ENCODE peak calls at places on chromosomes 3 and 15, in seven cellular contexts. R, H, P, U, F, T and V are unnamed samples.

GRCh38 chr3:66405701-66406091 is 95.1 kb downstream of the LRIG1 start:
- DNase-seq in H (no peak), P (peak), T (no peak), R (no peak), F (no peak), U (peak), V (no peak)

GRCh38 chr15:57356178-57356577 is 20.1 kb upstream of the CGNL1 start:
- DNase-seq in F (no peak), H (no peak), P (no peak), R (no peak), U (no peak), T (no peak), V (no peak)

GRCh38 chr15:38069001-38069400 is 134.6 kb downstream of the TMCO5A start:
- DNase-seq in F (no peak), U (peak), R (no peak), H (peak), T (no peak), P (peak), V (peak)

GRCh38 chr3:142850395-142851023 is 38.4 kb downstream of the PCOLCE2 start:
- DNase-seq in H (no peak), U (peak), F (no peak), T (no peak), P (peak), R (no peak), V (peak)

GRCh38 chr15:42387603-42388002 is 28.3 kb downstream of the CAPN3 start:
- DNase-seq in U (no peak), R (no peak), F (no peak), H (no peak), P (no peak), T (no peak), V (no peak)

GRCh38 chr15:74193305-74193718 is 9.3 kb downstream of the STRA6 start:
- DNase-seq in H (no peak), U (no peak), T (no peak), F (no peak), R (no peak), P (peak), V (peak)

GRCh38 chr15:30921781-30922371 is 18.2 kb downstream of the FAN1 start:
- DNase-seq in H (no peak), R (no peak), P (peak), F (no peak), T (no peak), U (no peak), V (peak)

GRCh38 chr15:62742409-62743171 is 300.0 kb upstream of the TPM1 start:
- DNase-seq in T (no peak), R (peak), P (peak), H (peak), U (peak), F (no peak), V (peak)

GRCh38 chr3:120475722-120476385 is 25.1 kb upstream of the FSTL1 start:
- DNase-seq in U (no peak), H (no peak), P (no peak), T (no peak), R (no peak), F (no peak), V (peak)

GRCh38 chr15:75508741-75509532 is 57.4 kb upstream of the SIN3A start:
- DNase-seq in R (peak), P (no peak), U (no peak), T (no peak), H (no peak), F (no peak), V (peak)

GRCh38 chr3:157130138-157130880 is 29.6 kb downstream of the CCNL1 start:
- DNase-seq in H (no peak), U (peak), F (peak), T (peak), P (peak), R (peak), V (peak)

GRCh38 chr3:14063152-14063551 is 61.5 kb downstream of the CHCHD4 start:
- DNase-seq in H (no peak), R (no peak), T (no peak), P (no peak), U (no peak), F (no peak), V (no peak)

GRCh38 chr15:29822685-29823459 is 604 bp upstream of the TJP1 start:
- DNase-seq in H (no peak), P (peak), U (peak), R (peak), T (no peak), F (no peak), V (peak)

GRCh38 chr3:142445816-142446254 is 2.0 kb downstream of the XRN1 start:
- DNase-seq in T (no peak), H (peak), F (no peak), U (no peak), P (peak), R (no peak), V (peak)

GRCh38 chr15:59960318-59960717 is 43.8 kb upstream of the FOXB1 start:
- DNase-seq in F (no peak), U (no peak), H (no peak), R (no peak), T (no peak), P (no peak), V (no peak)

GRCh38 chr3:124315215-124316033 is 323.5 kb upstream of the ROPN1 start:
- DNase-seq in H (no peak), T (no peak), F (no peak), P (peak), U (peak), R (no peak), V (peak)

GRCh38 chr3:3119393-3119851 is 7.3 kb upstream of the TRNT1 start:
- DNase-seq in P (no peak), F (no peak), H (no peak), T (no peak), R (no peak), U (no peak), V (no peak)

GRCh38 chr3:39038165-39038564 is 13.6 kb downstream of the SCN11A start:
- DNase-seq in H (no peak), P (peak), R (no peak), F (no peak), U (peak), T (no peak), V (peak)

GRCh38 chr3:114319453-114319852 is 25.6 kb downstream of the TIGIT start:
- DNase-seq in R (no peak), U (peak), H (no peak), P (no peak), F (no peak), T (no peak), V (no peak)

GRCh38 chr15:85879334-85880163 is 84.8 kb upstream of the KLHL25 start:
- DNase-seq in U (no peak), T (no peak), H (no peak), F (no peak), R (no peak), P (peak), V (no peak)

GRCh38 chr3:19063936-19064335 is 84.4 kb upstream of the KCNH8 start:
- DNase-seq in F (no peak), U (no peak), H (no peak), R (no peak), T (no peak), P (no peak), V (no peak)

GRCh38 chr3:160622263-160623045 is 54.5 kb upstream of the ARL14 start:
- DNase-seq in P (no peak), U (no peak), H (no peak), F (no peak), R (no peak), T (no peak), V (no peak)

GRCh38 chr3:195196266-195196665 is 74.7 kb downstream of the XXYLT1 start:
- DNase-seq in F (no peak), T (no peak), P (no peak), H (no peak), U (no peak), R (no peak), V (peak)

GRCh38 chr3:37466660-37467359 is 292.4 kb upstream of the LRRFIP2 start:
- DNase-seq in F (no peak), R (no peak), U (no peak), H (no peak), P (no peak), T (no peak), V (no peak)

GRCh38 chr15:75905231-75905630 is 1.6 kb downstream of the FBXO22 start:
- DNase-seq in F (no peak), H (no peak), U (no peak), P (no peak), R (no peak), T (no peak), V (no peak)

GRCh38 chr3:188164248-188164687 is 10.3 kb downstream of the LPP start:
- DNase-seq in R (no peak), H (no peak), T (no peak), P (peak), U (no peak), F (no peak), V (no peak)

GRCh38 chr15:48858401-48858800 is 19.5 kb upstream of the EID1 start:
- DNase-seq in R (no peak), U (no peak), P (no peak), F (no peak), H (no peak), T (no peak), V (no peak)

GRCh38 chr3:50304601-50305000 is 1.2 kb upstream of the HYAL1 start:
- DNase-seq in T (no peak), F (no peak), H (no peak), R (no peak), P (peak), U (no peak), V (no peak)

GRCh38 chr3:4712109-4712508 is 219.0 kb downstream of the ITPR1 start:
- DNase-seq in T (no peak), H (no peak), U (no peak), P (no peak), F (no peak), R (no peak), V (no peak)

GRCh38 chr3:145716519-145716918 is 444.5 kb downstream of the PLOD2 start:
- DNase-seq in H (no peak), T (no peak), P (no peak), F (no peak), U (no peak), R (no peak), V (no peak)

GRCh38 chr3:155418426-155418825 is 124.9 kb upstream of the STRIT1 start:
- DNase-seq in P (no peak), R (no peak), H (no peak), F (no peak), U (no peak), T (no peak), V (no peak)

GRCh38 chr3:142694225-142694624 is 29.6 kb upstream of the TRPC1 start:
- DNase-seq in U (no peak), F (no peak), H (no peak), R (no peak), P (no peak), T (no peak), V (no peak)

GRCh38 chr3:18732474-18732873 is 307.3 kb upstream of the SATB1 start:
- DNase-seq in T (no peak), R (no peak), U (no peak), H (no peak), F (no peak), P (no peak), V (no peak)

GRCh38 chr3:65483475-65483874 is 555.2 kb downstream of the MAGI1 start:
- DNase-seq in P (no peak), R (peak), H (no peak), U (no peak), T (no peak), F (no peak), V (no peak)

GRCh38 chr3:99764377-99764776 is 53.3 kb upstream of the CMSS1 start:
- DNase-seq in F (no peak), T (no peak), R (no peak), H (no peak), P (no peak), U (no peak), V (no peak)

GRCh38 chr3:8873740-8874139 is 89.5 kb downstream of the RAD18 start:
- DNase-seq in H (no peak), P (no peak), R (no peak), U (no peak), T (no peak), F (no peak), V (no peak)

GRCh38 chr15:84955089-84955848 is 26.4 kb upstream of the PDE8A start:
- DNase-seq in P (peak), R (peak), U (peak), T (no peak), F (peak), H (no peak), V (peak)